ENCODE peak calls at places on chromosomes 6 and 20, in seven cellular contexts. One of them, this sample, is unnamed.

GRCh38 chr20:50592282-50593004 is 82.3 kb downstream of the PTPN1 start:
- DNase-seq in GM13976: no peak
- DNase-seq in body of pancreas: peak
- DNase-seq in CD4-positive, alpha-beta T cell: no peak
- DNase-seq in HCT116: no peak
- DNase-seq in brain microvascular endothelial cell: no peak
- DNase-seq in AG04450: no peak
- DNase-seq in this sample: no peak

GRCh38 chr6:157014871-157015270 is 237.7 kb downstream of the ARID1B start:
- DNase-seq in GM13976: no peak
- DNase-seq in body of pancreas: no peak
- DNase-seq in CD4-positive, alpha-beta T cell: no peak
- DNase-seq in HCT116: no peak
- DNase-seq in brain microvascular endothelial cell: no peak
- DNase-seq in AG04450: no peak
- DNase-seq in this sample: no peak

GRCh38 chr20:44723391-44723790 is 8.2 kb downstream of the CCN5 start:
- DNase-seq in GM13976: no peak
- DNase-seq in body of pancreas: no peak
- DNase-seq in CD4-positive, alpha-beta T cell: no peak
- DNase-seq in HCT116: no peak
- DNase-seq in brain microvascular endothelial cell: no peak
- DNase-seq in AG04450: no peak
- DNase-seq in this sample: no peak

GRCh38 chr20:31497838-31498540 is 16.3 kb upstream of the HM13 start:
- DNase-seq in GM13976: no peak
- DNase-seq in body of pancreas: no peak
- DNase-seq in CD4-positive, alpha-beta T cell: no peak
- DNase-seq in HCT116: peak
- DNase-seq in brain microvascular endothelial cell: peak
- DNase-seq in AG04450: no peak
- DNase-seq in this sample: no peak

GRCh38 chr6:36852481-36853147 is 13.4 kb upstream of the CPNE5 start:
- DNase-seq in GM13976: no peak
- DNase-seq in body of pancreas: no peak
- DNase-seq in CD4-positive, alpha-beta T cell: no peak
- DNase-seq in HCT116: no peak
- DNase-seq in brain microvascular endothelial cell: peak
- DNase-seq in AG04450: no peak
- DNase-seq in this sample: no peak

GRCh38 chr6:147080215-147080614 is 124.0 kb upstream of the STXBP5 start:
- DNase-seq in GM13976: no peak
- DNase-seq in body of pancreas: no peak
- DNase-seq in CD4-positive, alpha-beta T cell: no peak
- DNase-seq in HCT116: no peak
- DNase-seq in brain microvascular endothelial cell: no peak
- DNase-seq in AG04450: no peak
- DNase-seq in this sample: no peak

GRCh38 chr20:46787986-46788762 is 78.7 kb downstream of the SLC2A10 start:
- DNase-seq in GM13976: no peak
- DNase-seq in body of pancreas: no peak
- DNase-seq in CD4-positive, alpha-beta T cell: no peak
- DNase-seq in HCT116: no peak
- DNase-seq in brain microvascular endothelial cell: no peak
- DNase-seq in AG04450: no peak
- DNase-seq in this sample: peak

GRCh38 chr20:53829086-53829703 is 235.6 kb upstream of the ZNF217 start:
- DNase-seq in GM13976: no peak
- DNase-seq in body of pancreas: peak
- DNase-seq in CD4-positive, alpha-beta T cell: no peak
- DNase-seq in HCT116: peak
- DNase-seq in brain microvascular endothelial cell: peak
- DNase-seq in AG04450: peak
- DNase-seq in this sample: no peak

GRCh38 chr20:36540551-36541211 is 638 bp upstream of the MYL9 start:
- DNase-seq in GM13976: no peak
- DNase-seq in body of pancreas: no peak
- DNase-seq in CD4-positive, alpha-beta T cell: no peak
- DNase-seq in HCT116: no peak
- DNase-seq in brain microvascular endothelial cell: no peak
- DNase-seq in AG04450: no peak
- DNase-seq in this sample: no peak

GRCh38 chr20:38125157-38126056 is 39.7 kb downstream of the TGM2 start:
- DNase-seq in GM13976: no peak
- DNase-seq in body of pancreas: peak
- DNase-seq in CD4-positive, alpha-beta T cell: no peak
- DNase-seq in HCT116: no peak
- DNase-seq in brain microvascular endothelial cell: peak
- DNase-seq in AG04450: no peak
- DNase-seq in this sample: no peak

GRCh38 chr20:31860431-31861345 is 9.6 kb downstream of the DUSP15 start:
- DNase-seq in GM13976: peak
- DNase-seq in body of pancreas: peak
- DNase-seq in CD4-positive, alpha-beta T cell: no peak
- DNase-seq in HCT116: no peak
- DNase-seq in brain microvascular endothelial cell: no peak
- DNase-seq in AG04450: no peak
- DNase-seq in this sample: peak

GRCh38 chr20:17875106-17875980 is 93.3 kb downstream of the SNX5 start:
- DNase-seq in GM13976: no peak
- DNase-seq in body of pancreas: peak
- DNase-seq in CD4-positive, alpha-beta T cell: no peak
- DNase-seq in HCT116: no peak
- DNase-seq in brain microvascular endothelial cell: no peak
- DNase-seq in AG04450: peak
- DNase-seq in this sample: no peak

GRCh38 chr20:50744143-50744792 is 12.9 kb downstream of the PARD6B start:
- DNase-seq in GM13976: no peak
- DNase-seq in body of pancreas: peak
- DNase-seq in CD4-positive, alpha-beta T cell: no peak
- DNase-seq in HCT116: peak
- DNase-seq in brain microvascular endothelial cell: peak
- DNase-seq in AG04450: peak
- DNase-seq in this sample: no peak

DNA sequence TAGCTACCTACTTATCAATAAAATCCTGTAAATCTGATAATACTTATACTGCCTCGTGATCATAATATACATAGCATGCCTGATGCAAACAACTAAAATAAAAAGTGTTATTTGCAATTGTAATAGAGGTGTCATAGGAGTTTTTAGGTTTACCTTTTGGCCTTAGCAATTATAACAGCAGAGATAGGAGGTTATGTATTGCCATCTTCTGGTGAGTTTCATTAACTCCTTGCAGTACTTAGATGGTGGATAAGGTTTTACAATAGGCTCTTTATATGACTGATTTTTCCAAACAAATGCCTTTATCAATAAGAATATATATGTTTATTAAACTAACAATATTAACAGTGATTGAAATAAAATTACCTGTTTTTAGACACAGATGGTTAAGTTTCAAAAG is 27.8 kb upstream of the MYCT1 start:
- DNase-seq in GM13976: peak
- DNase-seq in body of pancreas: no peak
- DNase-seq in CD4-positive, alpha-beta T cell: no peak
- DNase-seq in HCT116: peak
- DNase-seq in brain microvascular endothelial cell: no peak
- DNase-seq in AG04450: no peak
- DNase-seq in this sample: no peak
- TF ChIP-seq CTCF in GM13976: no peak
- TF ChIP-seq CTCF in body of pancreas: peak
- TF ChIP-seq CTCF in CD4-positive, alpha-beta T cell: no peak
- TF ChIP-seq CTCF in HCT116: peak
- TF ChIP-seq CTCF in brain microvascular endothelial cell: peak
- TF ChIP-seq CTCF in AG04450: peak
- TF ChIP-seq CTCF in this sample: peak

GRCh38 chr6:89032599-89032998 is 48.0 kb upstream of the PNRC1 start:
- DNase-seq in GM13976: no peak
- DNase-seq in body of pancreas: no peak
- DNase-seq in CD4-positive, alpha-beta T cell: no peak
- DNase-seq in HCT116: no peak
- DNase-seq in brain microvascular endothelial cell: no peak
- DNase-seq in AG04450: no peak
- DNase-seq in this sample: no peak
- TF ChIP-seq CTCF in GM13976: no peak
- TF ChIP-seq CTCF in body of pancreas: no peak
- TF ChIP-seq CTCF in CD4-positive, alpha-beta T cell: no peak
- TF ChIP-seq CTCF in HCT116: no peak
- TF ChIP-seq CTCF in brain microvascular endothelial cell: no peak
- TF ChIP-seq CTCF in AG04450: peak
- TF ChIP-seq CTCF in this sample: no peak

GRCh38 chr6:137590684-137591083 is 96.5 kb upstream of the OLIG3 start:
- DNase-seq in GM13976: no peak
- DNase-seq in body of pancreas: no peak
- DNase-seq in CD4-positive, alpha-beta T cell: no peak
- DNase-seq in HCT116: no peak
- DNase-seq in brain microvascular endothelial cell: no peak
- DNase-seq in AG04450: no peak
- DNase-seq in this sample: no peak

GRCh38 chr6:137589067-137589848 is 95.1 kb upstream of the OLIG3 start:
- DNase-seq in GM13976: peak
- DNase-seq in body of pancreas: no peak
- DNase-seq in CD4-positive, alpha-beta T cell: peak
- DNase-seq in HCT116: peak
- DNase-seq in brain microvascular endothelial cell: peak
- DNase-seq in AG04450: peak
- DNase-seq in this sample: no peak

GRCh38 chr6:137588472-137588871 is 94.3 kb upstream of the OLIG3 start:
- DNase-seq in GM13976: no peak
- DNase-seq in body of pancreas: no peak
- DNase-seq in CD4-positive, alpha-beta T cell: no peak
- DNase-seq in HCT116: no peak
- DNase-seq in brain microvascular endothelial cell: no peak
- DNase-seq in AG04450: no peak
- DNase-seq in this sample: no peak
- TF ChIP-seq CTCF in GM13976: no peak
- TF ChIP-seq CTCF in body of pancreas: no peak
- TF ChIP-seq CTCF in CD4-positive, alpha-beta T cell: no peak
- TF ChIP-seq CTCF in HCT116: no peak
- TF ChIP-seq CTCF in brain microvascular endothelial cell: no peak
- TF ChIP-seq CTCF in AG04450: no peak
- TF ChIP-seq CTCF in this sample: no peak

GRCh38 chr20:63819224-63819917 is 11.7 kb downstream of the ZBTB46 start:
- DNase-seq in GM13976: no peak
- DNase-seq in body of pancreas: no peak
- DNase-seq in CD4-positive, alpha-beta T cell: no peak
- DNase-seq in HCT116: no peak
- DNase-seq in brain microvascular endothelial cell: peak
- DNase-seq in AG04450: no peak
- DNase-seq in this sample: no peak
- TF ChIP-seq CTCF in GM13976: no peak
- TF ChIP-seq CTCF in body of pancreas: no peak
- TF ChIP-seq CTCF in CD4-positive, alpha-beta T cell: no peak
- TF ChIP-seq CTCF in HCT116: no peak
- TF ChIP-seq CTCF in brain microvascular endothelial cell: peak
- TF ChIP-seq CTCF in AG04450: peak
- TF ChIP-seq CTCF in this sample: peak

GRCh38 chr6:152700427-152700826 is 2.7 kb downstream of the MYCT1 start:
- DNase-seq in GM13976: no peak
- DNase-seq in body of pancreas: no peak
- DNase-seq in CD4-positive, alpha-beta T cell: no peak
- DNase-seq in HCT116: no peak
- DNase-seq in brain microvascular endothelial cell: no peak
- DNase-seq in AG04450: no peak
- DNase-seq in this sample: no peak

GRCh38 chr6:152701863-152702401 is 4.2 kb downstream of the MYCT1 start:
- DNase-seq in GM13976: no peak
- DNase-seq in body of pancreas: no peak
- DNase-seq in CD4-positive, alpha-beta T cell: no peak
- DNase-seq in HCT116: no peak
- DNase-seq in brain microvascular endothelial cell: no peak
- DNase-seq in AG04450: no peak
- DNase-seq in this sample: no peak

GRCh38 chr6:152701081-152701862 is 3.6 kb downstream of the MYCT1 start:
- DNase-seq in GM13976: no peak
- DNase-seq in body of pancreas: no peak
- DNase-seq in CD4-positive, alpha-beta T cell: no peak
- DNase-seq in HCT116: no peak
- DNase-seq in brain microvascular endothelial cell: peak
- DNase-seq in AG04450: no peak
- DNase-seq in this sample: no peak

DNA sequence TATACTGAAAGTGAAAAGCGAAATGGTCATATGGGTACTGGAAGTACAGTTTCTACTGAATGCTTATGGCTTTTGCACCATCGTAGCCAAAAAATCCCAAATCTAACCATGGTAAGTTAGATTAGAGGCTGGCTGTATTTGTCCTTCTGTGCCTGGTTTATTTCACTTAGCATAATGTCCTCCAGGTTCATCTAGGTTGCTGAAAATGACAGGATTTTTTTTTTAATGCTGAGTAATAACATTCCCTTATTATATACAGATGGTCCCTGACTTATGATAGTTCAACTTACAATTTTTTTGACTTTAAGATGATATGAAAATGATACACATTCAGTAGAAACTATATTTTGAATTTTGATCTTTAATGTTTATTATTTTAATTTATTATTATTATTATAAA is 7.6 kb downstream of the MYCT1 start:
- DNase-seq in GM13976: no peak
- DNase-seq in body of pancreas: no peak
- DNase-seq in CD4-positive, alpha-beta T cell: no peak
- DNase-seq in HCT116: no peak
- DNase-seq in brain microvascular endothelial cell: no peak
- DNase-seq in AG04450: no peak
- DNase-seq in this sample: no peak
- TF ChIP-seq CTCF in GM13976: no peak
- TF ChIP-seq CTCF in body of pancreas: no peak
- TF ChIP-seq CTCF in CD4-positive, alpha-beta T cell: no peak
- TF ChIP-seq CTCF in HCT116: no peak
- TF ChIP-seq CTCF in brain microvascular endothelial cell: no peak
- TF ChIP-seq CTCF in AG04450: no peak
- TF ChIP-seq CTCF in this sample: no peak

DNA sequence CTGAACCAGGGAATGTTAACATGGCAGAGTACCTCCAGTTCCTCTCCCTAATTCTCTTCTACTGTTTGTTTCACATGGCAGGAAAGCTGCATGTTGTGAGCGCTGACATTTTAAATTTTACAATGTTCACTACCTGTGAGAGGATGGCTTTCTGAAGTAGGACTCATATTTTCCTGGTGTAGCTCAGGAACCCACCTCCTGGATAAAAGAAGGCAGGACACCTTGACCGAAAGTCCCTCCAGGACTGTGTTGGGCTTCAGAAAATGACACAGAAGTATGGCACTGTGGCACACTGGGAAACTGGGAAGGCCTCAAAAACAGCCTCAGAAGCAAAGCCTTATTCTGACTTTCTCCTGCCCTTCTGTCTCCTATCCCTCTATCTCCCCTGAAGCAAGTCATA is 33.3 kb downstream of the PTPRK start:
- DNase-seq in GM13976: no peak
- DNase-seq in body of pancreas: no peak
- DNase-seq in CD4-positive, alpha-beta T cell: no peak
- DNase-seq in HCT116: no peak
- DNase-seq in brain microvascular endothelial cell: no peak
- DNase-seq in AG04450: no peak
- DNase-seq in this sample: no peak
- TF ChIP-seq CTCF in GM13976: no peak
- TF ChIP-seq CTCF in body of pancreas: peak
- TF ChIP-seq CTCF in CD4-positive, alpha-beta T cell: no peak
- TF ChIP-seq CTCF in HCT116: peak
- TF ChIP-seq CTCF in brain microvascular endothelial cell: peak
- TF ChIP-seq CTCF in AG04450: peak
- TF ChIP-seq CTCF in this sample: no peak

GRCh38 chr6:106609699-106610098 is 19.6 kb downstream of the RTN4IP1 start:
- DNase-seq in GM13976: no peak
- DNase-seq in body of pancreas: peak
- DNase-seq in CD4-positive, alpha-beta T cell: no peak
- DNase-seq in HCT116: peak
- DNase-seq in brain microvascular endothelial cell: no peak
- DNase-seq in AG04450: no peak
- DNase-seq in this sample: no peak
- TF ChIP-seq CTCF in GM13976: peak
- TF ChIP-seq CTCF in body of pancreas: peak
- TF ChIP-seq CTCF in CD4-positive, alpha-beta T cell: no peak
- TF ChIP-seq CTCF in HCT116: peak
- TF ChIP-seq CTCF in brain microvascular endothelial cell: peak
- TF ChIP-seq CTCF in AG04450: peak
- TF ChIP-seq CTCF in this sample: peak